ENCODE peak calls at places on chromosomes 4 and X, in four cellular contexts. One of them, this sample, is unnamed.
A peak's percentile ranks its signal among the peaks of the same experiment; 100 is the strongest.

GRCh38 chr4:183492791-183493221 is 12.1 kb upstream of the ING2 start:
- DNase-seq in stimulated activated CD4-positive, alpha-beta T cell treated with anti-CD3 and anti-CD28 coated beads, Interleukin-2, amount 100 ng/mL, for 48 hours: no peak
- DNase-seq in activated T-cell treated with anti-CD3 and anti-CD28 coated beads for 24 hours: no peak
- DNase-seq in activated CD4-positive, alpha-beta T cell treated with anti-CD3 and anti-CD28 coated beads, Interleukin-2, amount 50 U/mL, for 1 hour: no peak
- DNase-seq in this sample: no peak

GRCh38 chrX:2401590-2402360 is 99.0 kb downstream of the DHRSX start:
- DNase-seq in stimulated activated CD4-positive, alpha-beta T cell treated with anti-CD3 and anti-CD28 coated beads, Interleukin-2, amount 100 ng/mL, for 48 hours: no peak
- DNase-seq in activated T-cell treated with anti-CD3 and anti-CD28 coated beads for 24 hours: no peak
- DNase-seq in activated CD4-positive, alpha-beta T cell treated with anti-CD3 and anti-CD28 coated beads, Interleukin-2, amount 50 U/mL, for 1 hour: no peak
- DNase-seq in this sample: no peak

GRCh38 chr4:42483426-42484379 is 86.4 kb downstream of the SHISA3 start:
- DNase-seq in stimulated activated CD4-positive, alpha-beta T cell treated with anti-CD3 and anti-CD28 coated beads, Interleukin-2, amount 100 ng/mL, for 48 hours: no peak
- DNase-seq in activated T-cell treated with anti-CD3 and anti-CD28 coated beads for 24 hours: no peak
- DNase-seq in activated CD4-positive, alpha-beta T cell treated with anti-CD3 and anti-CD28 coated beads, Interleukin-2, amount 50 U/mL, for 1 hour: no peak
- DNase-seq in this sample: no peak

GRCh38 chr4:107721436-107722090 is 1.5 kb upstream of the PAPSS1 start:
- DNase-seq in stimulated activated CD4-positive, alpha-beta T cell treated with anti-CD3 and anti-CD28 coated beads, Interleukin-2, amount 100 ng/mL, for 48 hours: no peak
- DNase-seq in activated T-cell treated with anti-CD3 and anti-CD28 coated beads for 24 hours: peak; percentile 30
- DNase-seq in activated CD4-positive, alpha-beta T cell treated with anti-CD3 and anti-CD28 coated beads, Interleukin-2, amount 50 U/mL, for 1 hour: peak; percentile 44
- DNase-seq in this sample: peak; percentile 18

GRCh38 chr4:82898322-82899243 is 2.0 kb upstream of the THAP9 start:
- DNase-seq in stimulated activated CD4-positive, alpha-beta T cell treated with anti-CD3 and anti-CD28 coated beads, Interleukin-2, amount 100 ng/mL, for 48 hours: no peak
- DNase-seq in activated T-cell treated with anti-CD3 and anti-CD28 coated beads for 24 hours: no peak
- DNase-seq in activated CD4-positive, alpha-beta T cell treated with anti-CD3 and anti-CD28 coated beads, Interleukin-2, amount 50 U/mL, for 1 hour: no peak
- DNase-seq in this sample: no peak

GRCh38 chrX:115687595-115687994 is 126.6 kb downstream of the PLS3 start:
- DNase-seq in stimulated activated CD4-positive, alpha-beta T cell treated with anti-CD3 and anti-CD28 coated beads, Interleukin-2, amount 100 ng/mL, for 48 hours: no peak
- DNase-seq in activated T-cell treated with anti-CD3 and anti-CD28 coated beads for 24 hours: no peak
- DNase-seq in activated CD4-positive, alpha-beta T cell treated with anti-CD3 and anti-CD28 coated beads, Interleukin-2, amount 50 U/mL, for 1 hour: no peak
- DNase-seq in this sample: no peak

GRCh38 chrX:49001521-49002090 is 458 bp downstream of the GRIPAP1 start:
- DNase-seq in stimulated activated CD4-positive, alpha-beta T cell treated with anti-CD3 and anti-CD28 coated beads, Interleukin-2, amount 100 ng/mL, for 48 hours: peak; percentile 19
- DNase-seq in activated T-cell treated with anti-CD3 and anti-CD28 coated beads for 24 hours: peak; percentile 20
- DNase-seq in activated CD4-positive, alpha-beta T cell treated with anti-CD3 and anti-CD28 coated beads, Interleukin-2, amount 50 U/mL, for 1 hour: peak; percentile 49
- DNase-seq in this sample: peak; percentile 25

GRCh38 chrX:116413273-116413672 is 23.1 kb upstream of the SLC6A14 start:
- DNase-seq in stimulated activated CD4-positive, alpha-beta T cell treated with anti-CD3 and anti-CD28 coated beads, Interleukin-2, amount 100 ng/mL, for 48 hours: no peak
- DNase-seq in activated T-cell treated with anti-CD3 and anti-CD28 coated beads for 24 hours: no peak
- DNase-seq in activated CD4-positive, alpha-beta T cell treated with anti-CD3 and anti-CD28 coated beads, Interleukin-2, amount 50 U/mL, for 1 hour: no peak
- DNase-seq in this sample: no peak

GRCh38 chr4:15088394-15089041 is 86.2 kb downstream of the CPEB2 start:
- DNase-seq in stimulated activated CD4-positive, alpha-beta T cell treated with anti-CD3 and anti-CD28 coated beads, Interleukin-2, amount 100 ng/mL, for 48 hours: no peak
- DNase-seq in activated T-cell treated with anti-CD3 and anti-CD28 coated beads for 24 hours: no peak
- DNase-seq in activated CD4-positive, alpha-beta T cell treated with anti-CD3 and anti-CD28 coated beads, Interleukin-2, amount 50 U/mL, for 1 hour: no peak
- DNase-seq in this sample: no peak

GRCh38 chrX:41912922-41913321 is 10.4 kb downstream of the CASK start:
- DNase-seq in stimulated activated CD4-positive, alpha-beta T cell treated with anti-CD3 and anti-CD28 coated beads, Interleukin-2, amount 100 ng/mL, for 48 hours: no peak
- DNase-seq in activated T-cell treated with anti-CD3 and anti-CD28 coated beads for 24 hours: no peak
- DNase-seq in activated CD4-positive, alpha-beta T cell treated with anti-CD3 and anti-CD28 coated beads, Interleukin-2, amount 50 U/mL, for 1 hour: no peak
- DNase-seq in this sample: no peak

GRCh38 chrX:5113128-5113527 is 1115.5 kb downstream of the NLGN4X start:
- DNase-seq in stimulated activated CD4-positive, alpha-beta T cell treated with anti-CD3 and anti-CD28 coated beads, Interleukin-2, amount 100 ng/mL, for 48 hours: no peak
- DNase-seq in activated T-cell treated with anti-CD3 and anti-CD28 coated beads for 24 hours: no peak
- DNase-seq in activated CD4-positive, alpha-beta T cell treated with anti-CD3 and anti-CD28 coated beads, Interleukin-2, amount 50 U/mL, for 1 hour: no peak
- DNase-seq in this sample: no peak

GRCh38 chr4:142778908-142779307 is 67.2 kb downstream of the INPP4B start:
- DNase-seq in stimulated activated CD4-positive, alpha-beta T cell treated with anti-CD3 and anti-CD28 coated beads, Interleukin-2, amount 100 ng/mL, for 48 hours: no peak
- DNase-seq in activated T-cell treated with anti-CD3 and anti-CD28 coated beads for 24 hours: no peak
- DNase-seq in activated CD4-positive, alpha-beta T cell treated with anti-CD3 and anti-CD28 coated beads, Interleukin-2, amount 50 U/mL, for 1 hour: no peak
- DNase-seq in this sample: no peak

GRCh38 chrX:15854712-15855561 is at the start of gene AP1S2:
- DNase-seq in stimulated activated CD4-positive, alpha-beta T cell treated with anti-CD3 and anti-CD28 coated beads, Interleukin-2, amount 100 ng/mL, for 48 hours: peak; percentile 76
- DNase-seq in activated T-cell treated with anti-CD3 and anti-CD28 coated beads for 24 hours: peak; percentile 84
- DNase-seq in activated CD4-positive, alpha-beta T cell treated with anti-CD3 and anti-CD28 coated beads, Interleukin-2, amount 50 U/mL, for 1 hour: peak; percentile 87
- DNase-seq in this sample: peak; percentile 99

GRCh38 chr4:169158046-169158445 is 112.7 kb downstream of the SH3RF1 start:
- DNase-seq in stimulated activated CD4-positive, alpha-beta T cell treated with anti-CD3 and anti-CD28 coated beads, Interleukin-2, amount 100 ng/mL, for 48 hours: no peak
- DNase-seq in activated T-cell treated with anti-CD3 and anti-CD28 coated beads for 24 hours: no peak
- DNase-seq in activated CD4-positive, alpha-beta T cell treated with anti-CD3 and anti-CD28 coated beads, Interleukin-2, amount 50 U/mL, for 1 hour: no peak
- DNase-seq in this sample: no peak

GRCh38 chrX:19804168-19804567 is 83.2 kb downstream of the SH3KBP1 start:
- DNase-seq in stimulated activated CD4-positive, alpha-beta T cell treated with anti-CD3 and anti-CD28 coated beads, Interleukin-2, amount 100 ng/mL, for 48 hours: no peak
- DNase-seq in activated T-cell treated with anti-CD3 and anti-CD28 coated beads for 24 hours: no peak
- DNase-seq in activated CD4-positive, alpha-beta T cell treated with anti-CD3 and anti-CD28 coated beads, Interleukin-2, amount 50 U/mL, for 1 hour: no peak
- DNase-seq in this sample: no peak

GRCh38 chrX:21960569-21960968 is 20.1 kb downstream of the SMS start:
- DNase-seq in stimulated activated CD4-positive, alpha-beta T cell treated with anti-CD3 and anti-CD28 coated beads, Interleukin-2, amount 100 ng/mL, for 48 hours: no peak
- DNase-seq in activated T-cell treated with anti-CD3 and anti-CD28 coated beads for 24 hours: no peak
- DNase-seq in activated CD4-positive, alpha-beta T cell treated with anti-CD3 and anti-CD28 coated beads, Interleukin-2, amount 50 U/mL, for 1 hour: no peak
- DNase-seq in this sample: no peak

GRCh38 chr4:86846921-86847320 is 2.3 kb downstream of the SLC10A6 start:
- DNase-seq in stimulated activated CD4-positive, alpha-beta T cell treated with anti-CD3 and anti-CD28 coated beads, Interleukin-2, amount 100 ng/mL, for 48 hours: no peak
- DNase-seq in activated T-cell treated with anti-CD3 and anti-CD28 coated beads for 24 hours: no peak
- DNase-seq in activated CD4-positive, alpha-beta T cell treated with anti-CD3 and anti-CD28 coated beads, Interleukin-2, amount 50 U/mL, for 1 hour: no peak
- DNase-seq in this sample: no peak

GRCh38 chrX:153844509-153845082 is 14.3 kb upstream of the PDZD4 start:
- DNase-seq in stimulated activated CD4-positive, alpha-beta T cell treated with anti-CD3 and anti-CD28 coated beads, Interleukin-2, amount 100 ng/mL, for 48 hours: no peak
- DNase-seq in activated T-cell treated with anti-CD3 and anti-CD28 coated beads for 24 hours: no peak
- DNase-seq in activated CD4-positive, alpha-beta T cell treated with anti-CD3 and anti-CD28 coated beads, Interleukin-2, amount 50 U/mL, for 1 hour: no peak
- DNase-seq in this sample: no peak

GRCh38 chr4:115119804-115120352 is 6.5 kb upstream of the NDST4 start:
- DNase-seq in stimulated activated CD4-positive, alpha-beta T cell treated with anti-CD3 and anti-CD28 coated beads, Interleukin-2, amount 100 ng/mL, for 48 hours: no peak
- DNase-seq in activated T-cell treated with anti-CD3 and anti-CD28 coated beads for 24 hours: no peak
- DNase-seq in activated CD4-positive, alpha-beta T cell treated with anti-CD3 and anti-CD28 coated beads, Interleukin-2, amount 50 U/mL, for 1 hour: no peak
- DNase-seq in this sample: no peak

GRCh38 chr4:130368668-130369067 is 1272.7 kb downstream of the C4orf33 start:
- DNase-seq in stimulated activated CD4-positive, alpha-beta T cell treated with anti-CD3 and anti-CD28 coated beads, Interleukin-2, amount 100 ng/mL, for 48 hours: no peak
- DNase-seq in activated T-cell treated with anti-CD3 and anti-CD28 coated beads for 24 hours: no peak
- DNase-seq in activated CD4-positive, alpha-beta T cell treated with anti-CD3 and anti-CD28 coated beads, Interleukin-2, amount 50 U/mL, for 1 hour: no peak
- DNase-seq in this sample: no peak

GRCh38 chr4:67674098-67674497 is 26.9 kb downstream of the UBA6 start:
- DNase-seq in stimulated activated CD4-positive, alpha-beta T cell treated with anti-CD3 and anti-CD28 coated beads, Interleukin-2, amount 100 ng/mL, for 48 hours: no peak
- DNase-seq in activated T-cell treated with anti-CD3 and anti-CD28 coated beads for 24 hours: no peak
- DNase-seq in activated CD4-positive, alpha-beta T cell treated with anti-CD3 and anti-CD28 coated beads, Interleukin-2, amount 50 U/mL, for 1 hour: no peak
- DNase-seq in this sample: no peak

GRCh38 chrX:48747415-48748026 is 14.0 kb upstream of the GLOD5 start:
- DNase-seq in stimulated activated CD4-positive, alpha-beta T cell treated with anti-CD3 and anti-CD28 coated beads, Interleukin-2, amount 100 ng/mL, for 48 hours: no peak
- DNase-seq in activated T-cell treated with anti-CD3 and anti-CD28 coated beads for 24 hours: no peak
- DNase-seq in activated CD4-positive, alpha-beta T cell treated with anti-CD3 and anti-CD28 coated beads, Interleukin-2, amount 50 U/mL, for 1 hour: no peak
- DNase-seq in this sample: no peak

GRCh38 chrX:24900234-24900633 is 115.5 kb downstream of the ARX start:
- DNase-seq in stimulated activated CD4-positive, alpha-beta T cell treated with anti-CD3 and anti-CD28 coated beads, Interleukin-2, amount 100 ng/mL, for 48 hours: no peak
- DNase-seq in activated T-cell treated with anti-CD3 and anti-CD28 coated beads for 24 hours: no peak
- DNase-seq in activated CD4-positive, alpha-beta T cell treated with anti-CD3 and anti-CD28 coated beads, Interleukin-2, amount 50 U/mL, for 1 hour: no peak
- DNase-seq in this sample: no peak

GRCh38 chr4:160580581-160580980 is 1477.7 kb downstream of the RAPGEF2 start:
- DNase-seq in stimulated activated CD4-positive, alpha-beta T cell treated with anti-CD3 and anti-CD28 coated beads, Interleukin-2, amount 100 ng/mL, for 48 hours: no peak
- DNase-seq in activated T-cell treated with anti-CD3 and anti-CD28 coated beads for 24 hours: no peak
- DNase-seq in activated CD4-positive, alpha-beta T cell treated with anti-CD3 and anti-CD28 coated beads, Interleukin-2, amount 50 U/mL, for 1 hour: no peak
- DNase-seq in this sample: no peak

GRCh38 chrX:28391528-28391927 is 195.7 kb upstream of the IL1RAPL1 start:
- DNase-seq in stimulated activated CD4-positive, alpha-beta T cell treated with anti-CD3 and anti-CD28 coated beads, Interleukin-2, amount 100 ng/mL, for 48 hours: no peak
- DNase-seq in activated T-cell treated with anti-CD3 and anti-CD28 coated beads for 24 hours: no peak
- DNase-seq in activated CD4-positive, alpha-beta T cell treated with anti-CD3 and anti-CD28 coated beads, Interleukin-2, amount 50 U/mL, for 1 hour: no peak
- DNase-seq in this sample: no peak

GRCh38 chr4:172481802-172482508 is 668.8 kb downstream of the GALNTL6 start:
- DNase-seq in stimulated activated CD4-positive, alpha-beta T cell treated with anti-CD3 and anti-CD28 coated beads, Interleukin-2, amount 100 ng/mL, for 48 hours: no peak
- DNase-seq in activated T-cell treated with anti-CD3 and anti-CD28 coated beads for 24 hours: no peak
- DNase-seq in activated CD4-positive, alpha-beta T cell treated with anti-CD3 and anti-CD28 coated beads, Interleukin-2, amount 50 U/mL, for 1 hour: no peak
- DNase-seq in this sample: no peak

GRCh38 chrX:43836435-43837184 is 45.6 kb downstream of the MAOB start:
- DNase-seq in stimulated activated CD4-positive, alpha-beta T cell treated with anti-CD3 and anti-CD28 coated beads, Interleukin-2, amount 100 ng/mL, for 48 hours: no peak
- DNase-seq in activated T-cell treated with anti-CD3 and anti-CD28 coated beads for 24 hours: no peak
- DNase-seq in activated CD4-positive, alpha-beta T cell treated with anti-CD3 and anti-CD28 coated beads, Interleukin-2, amount 50 U/mL, for 1 hour: no peak
- DNase-seq in this sample: no peak

GRCh38 chr4:17647927-17648326 is 33.5 kb downstream of the MED28 start:
- DNase-seq in stimulated activated CD4-positive, alpha-beta T cell treated with anti-CD3 and anti-CD28 coated beads, Interleukin-2, amount 100 ng/mL, for 48 hours: no peak
- DNase-seq in activated T-cell treated with anti-CD3 and anti-CD28 coated beads for 24 hours: no peak
- DNase-seq in activated CD4-positive, alpha-beta T cell treated with anti-CD3 and anti-CD28 coated beads, Interleukin-2, amount 50 U/mL, for 1 hour: no peak
- DNase-seq in this sample: no peak

GRCh38 chr4:25872851-25873631 is 10.3 kb upstream of the SEL1L3 start:
- DNase-seq in stimulated activated CD4-positive, alpha-beta T cell treated with anti-CD3 and anti-CD28 coated beads, Interleukin-2, amount 100 ng/mL, for 48 hours: no peak
- DNase-seq in activated T-cell treated with anti-CD3 and anti-CD28 coated beads for 24 hours: no peak
- DNase-seq in activated CD4-positive, alpha-beta T cell treated with anti-CD3 and anti-CD28 coated beads, Interleukin-2, amount 50 U/mL, for 1 hour: no peak
- DNase-seq in this sample: no peak

GRCh38 chrX:129961180-129962083 is 21.0 kb upstream of the BCORL1 start:
- DNase-seq in stimulated activated CD4-positive, alpha-beta T cell treated with anti-CD3 and anti-CD28 coated beads, Interleukin-2, amount 100 ng/mL, for 48 hours: peak; percentile 58
- DNase-seq in activated T-cell treated with anti-CD3 and anti-CD28 coated beads for 24 hours: peak; percentile 56
- DNase-seq in activated CD4-positive, alpha-beta T cell treated with anti-CD3 and anti-CD28 coated beads, Interleukin-2, amount 50 U/mL, for 1 hour: peak; percentile 46
- DNase-seq in this sample: peak; percentile 64

This sample was measured in stimulated activated naive B cell treated with anti-CD40 and anti-IgM and Interleukin-4, amounts not matched to agents 10 μg/mL and 1 μg/mL and 100 μg/mL, for 72 hours.